ENCODE peak calls at places on chromosomes 16 and 17, in six cellular contexts. A is CD8-positive, alpha-beta T cell; L is adrenal gland; B is tibial artery; D is WERI-Rb-1; G is left lung. X is an unnamed sample.

GRCh38 chr17:68611353-68612227 is 10.4 kb upstream of the FAM20A start:
- DNase-seq in A (no peak), D (no peak), G (no peak), B (no peak), L (no peak), X (no peak)

GRCh38 chr16:81994485-81994884 is 16.8 kb downstream of the SDR42E1 start:
- DNase-seq in G (no peak), A (no peak), B (no peak), D (no peak), L (no peak), X (no peak)

GRCh38 chr17:10429416-10430045 is 7.8 kb upstream of the MYH8 start:
- DNase-seq in B (no peak), L (no peak), G (no peak), A (no peak), D (no peak), X (no peak)

GRCh38 chr16:71846443-71846842 is 667 bp downstream of the ATXN1L start:
- DNase-seq in B (no peak), G (no peak), D (no peak), A (peak; percentile 12), L (peak; percentile 24), X (no peak)

GRCh38 chr17:66302761-66303626 is 581 bp downstream of the PRKCA start:
- DNase-seq in G (peak; percentile 44), B (peak; percentile 79), L (peak; percentile 83), D (peak; percentile 65), A (peak; percentile 62), X (peak; percentile 85)

GRCh38 chr17:64281962-64282752 is 19.1 kb upstream of the TEX2 start:
- DNase-seq in D (peak; percentile 73), A (peak; percentile 46), B (no peak), L (peak; percentile 65), G (peak; percentile 57), X (peak; percentile 65)

GRCh38 chr16:12703935-12704334 is 99.8 kb downstream of the CPPED1 start:
- DNase-seq in D (no peak), G (no peak), A (no peak), B (no peak), L (no peak), X (no peak)

GRCh38 chr16:68311316-68311620 is 449 bp downstream of the PRMT7 start:
- DNase-seq in L (no peak), D (no peak), B (peak; percentile 46), A (no peak), G (no peak), X (no peak)

GRCh38 chr17:49252148-49252682 is 21.6 kb upstream of the PHOSPHO1 start:
- DNase-seq in G (peak; percentile 57), L (peak; percentile 84), A (no peak), B (no peak), D (peak; percentile 66), X (no peak)

GRCh38 chr17:20171741-20172377 is 162.7 kb downstream of the SPECC1 start:
- DNase-seq in A (no peak), B (no peak), D (no peak), G (no peak), L (no peak), X (no peak)

GRCh38 chr16:87713469-87714229 is 52.1 kb downstream of the KLHDC4 start:
- DNase-seq in G (no peak), L (no peak), B (no peak), A (peak; percentile 67), D (no peak), X (peak; percentile 65)

GRCh38 chr16:27253526-27253930 is 15.0 kb downstream of the NSMCE1 start:
- DNase-seq in D (no peak), B (no peak), A (no peak), G (no peak), L (peak; percentile 45), X (peak; percentile 14)

GRCh38 chr17:81282876-81283275 is 12.2 kb downstream of the SLC38A10 start:
- DNase-seq in G (no peak), L (no peak), D (no peak), B (no peak), A (no peak), X (no peak)

GRCh38 chr17:8304181-8304910 is 5.7 kb upstream of the ARHGEF15 start:
- DNase-seq in L (no peak), A (no peak), D (no peak), B (no peak), G (no peak), X (no peak)

GRCh38 chr16:78562650-78563049 is 463.2 kb downstream of the WWOX start:
- DNase-seq in L (no peak), D (no peak), G (no peak), A (no peak), B (no peak), X (no peak)

GRCh38 chr17:49913226-49914095 is 55.5 kb upstream of the DLX4 start:
- DNase-seq in A (no peak), L (no peak), G (no peak), B (no peak), D (no peak), X (no peak)

DNA sequence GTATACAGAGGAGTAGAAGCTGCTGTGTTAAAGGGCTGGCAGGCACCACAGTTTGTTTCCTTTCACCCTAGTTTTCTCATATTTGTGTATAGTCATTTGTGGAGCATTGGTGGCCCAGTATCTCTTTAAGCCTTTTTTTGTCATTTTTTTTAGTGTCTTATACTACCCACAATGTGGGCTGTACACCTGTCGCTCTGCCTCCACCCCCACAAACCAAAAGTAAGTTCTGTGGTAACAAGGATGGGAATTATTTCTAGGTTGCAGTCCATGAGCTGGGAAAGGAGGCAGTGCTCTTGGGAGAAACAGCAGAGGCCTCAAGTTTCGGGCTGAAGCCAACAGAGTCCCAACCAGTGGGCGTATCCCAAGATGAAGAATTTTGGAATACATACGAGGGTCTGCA is 6.2 kb downstream of the ZNF75A start:
- DNase-seq in D (no peak), B (no peak), L (no peak), G (no peak), A (no peak), X (no peak)
- H3K9me3 ChIP-seq in D (peaks cover 13% of the 10 kb centered on the region), B (peaks cover 99% of the 10 kb centered on the region), L (peaks cover 55% of the 10 kb centered on the region), G (peaks cover 14% of the 10 kb centered on the region), A (peaks cover 37% of the 10 kb centered on the region), X (peaks cover 77% of the 10 kb centered on the region)

DNA sequence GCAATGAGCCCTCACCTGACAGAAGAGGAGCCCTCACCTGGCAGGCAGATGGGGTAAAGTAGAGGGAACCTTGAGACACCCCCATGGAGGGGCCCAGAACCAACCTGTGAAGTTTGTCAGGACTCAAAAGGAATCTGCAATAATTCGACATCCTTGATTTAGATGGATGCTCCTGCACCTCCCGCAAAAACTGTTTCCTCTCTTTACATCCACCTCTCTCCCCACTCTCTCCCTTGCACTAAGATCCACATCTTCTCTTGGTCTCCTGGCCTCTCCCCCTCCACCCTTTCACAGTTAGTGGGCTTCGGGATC is 34.9 kb upstream of the RBFOX3 start:
- DNase-seq in G (peak; percentile 4), B (no peak), D (peak; percentile 5), A (peak; percentile 4), L (no peak), X (no peak)
- TF ChIP-seq CTCF in G (no peak), B (no peak), D (no peak), A (no peak), L (no peak), X (no peak)

DNA sequence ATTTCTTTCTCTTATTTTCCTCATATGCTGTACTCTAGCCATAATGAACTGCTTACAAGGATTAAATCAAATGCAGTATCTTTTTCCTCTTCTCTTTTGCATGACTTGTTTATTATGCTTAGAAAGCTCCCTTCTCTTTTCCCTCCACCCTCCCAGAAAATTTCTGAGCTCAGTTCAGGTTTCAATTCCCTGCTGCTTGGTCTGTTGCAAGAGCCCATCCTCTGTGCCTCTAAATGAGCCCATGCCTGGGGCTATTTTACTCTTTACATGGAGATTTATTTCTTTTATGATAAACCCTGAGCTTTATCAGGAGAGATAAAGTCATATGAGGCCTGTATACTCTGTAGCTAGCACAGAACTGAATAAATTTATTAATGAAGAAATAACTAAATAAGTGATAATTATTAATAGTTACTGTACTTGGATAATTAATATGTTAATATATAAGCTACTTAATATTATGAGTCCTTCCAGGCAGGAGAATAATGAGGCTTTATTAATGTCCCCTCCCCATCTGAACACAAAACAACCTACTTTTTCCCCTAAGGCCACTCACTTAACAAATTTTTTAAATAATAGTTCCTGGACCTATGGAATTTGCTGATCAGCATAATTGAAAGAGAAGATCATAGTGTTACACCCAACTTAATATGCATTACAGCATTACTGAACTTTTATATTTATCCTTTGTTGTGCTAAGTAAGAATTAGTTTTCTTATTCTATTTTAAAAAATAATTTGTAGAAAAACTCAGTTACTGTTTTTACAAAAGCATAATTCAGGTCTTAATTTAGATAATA is 1537.5 kb upstream of the GOT2 start:
- DNase-seq in D (no peak), A (no peak), G (no peak), L (no peak), B (no peak), X (no peak)
- H3K9me3 ChIP-seq in D (no peaks in the 10 kb centered on the region), A (no peaks in the 10 kb centered on the region), G (no peaks in the 10 kb centered on the region), L (no peaks in the 10 kb centered on the region), B (no peaks in the 10 kb centered on the region), X (no peaks in the 10 kb centered on the region)

DNA sequence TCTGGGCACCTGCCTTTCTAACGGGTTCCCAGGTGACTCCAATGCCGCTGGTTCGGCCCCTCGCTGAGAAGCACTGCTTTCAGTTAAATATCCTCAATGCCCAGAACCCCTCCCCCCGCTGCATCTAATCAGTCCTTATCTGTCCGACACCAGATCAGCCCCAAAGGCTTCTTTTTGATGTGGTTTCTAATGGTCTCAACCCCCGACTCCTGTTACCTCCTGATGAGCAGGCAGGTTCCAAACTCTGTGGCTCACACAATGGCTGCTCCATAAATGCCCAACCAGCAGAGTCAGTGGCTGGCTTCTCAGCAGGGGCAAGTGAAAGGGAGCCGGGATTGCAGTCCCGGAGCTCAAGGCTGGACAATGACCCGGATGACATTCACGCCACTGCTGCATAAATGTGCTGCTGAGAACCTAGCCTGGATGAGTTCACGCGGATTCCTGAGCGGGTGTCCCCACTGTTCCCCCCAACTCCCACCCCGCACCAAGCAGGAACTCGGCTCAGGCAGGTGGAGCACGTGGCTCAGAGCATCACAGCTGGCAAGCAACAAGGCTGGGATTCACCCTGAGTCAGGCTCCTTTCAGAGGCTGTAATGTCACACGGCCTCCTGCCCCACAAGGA is 1.0 kb upstream of the SLC38A8 start:
- DNase-seq in L (peak; percentile 57), A (no peak), G (no peak), D (no peak), B (no peak), X (no peak)
- TF ChIP-seq CTCF in L (no peak), A (no peak), G (no peak), D (no peak), B (no peak), X (no peak)

DNA sequence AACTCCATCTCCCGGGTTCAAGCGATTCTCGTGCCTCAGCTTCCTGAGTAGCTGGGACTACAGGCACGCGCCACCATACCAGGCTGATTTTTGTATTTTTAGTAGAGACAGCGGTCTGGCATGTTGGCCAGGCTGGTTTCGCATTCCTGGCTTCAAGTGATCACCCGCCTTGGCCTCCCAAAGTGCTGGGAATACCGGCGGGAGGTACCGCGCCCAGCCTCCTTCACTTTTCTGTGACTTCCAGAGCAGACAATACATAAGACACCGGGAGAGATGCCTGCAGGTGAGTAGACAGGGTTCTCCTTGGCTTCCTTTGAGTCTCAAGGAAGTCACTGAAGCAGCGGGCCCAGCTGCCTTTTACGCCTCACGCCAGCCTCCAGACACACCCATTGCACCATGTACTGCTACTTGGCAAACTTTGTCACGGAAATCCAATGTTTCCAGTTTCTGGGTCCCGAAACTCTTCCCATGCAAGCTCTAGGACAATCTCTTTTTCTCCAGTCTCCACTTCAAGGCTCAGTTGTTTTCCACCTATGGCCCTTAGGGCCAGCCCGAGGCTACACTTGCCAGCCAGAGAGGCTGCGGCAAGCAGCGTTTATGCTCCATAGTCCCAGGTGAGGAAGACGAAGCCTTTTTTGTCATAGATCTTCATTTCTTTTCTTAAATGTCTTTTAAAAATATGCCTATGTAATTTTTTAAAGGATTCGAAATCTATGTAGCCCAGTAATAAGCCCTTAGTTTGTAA is 886 bp upstream of the OR1F1 start:
- DNase-seq in L (no peak), A (no peak), B (no peak), G (no peak), D (no peak), X (no peak)
- H3K9me3 ChIP-seq in L (no peaks in the 10 kb centered on the region), A (no peaks in the 10 kb centered on the region), B (no peaks in the 10 kb centered on the region), G (no peaks in the 10 kb centered on the region), D (no peaks in the 10 kb centered on the region), X (no peaks in the 10 kb centered on the region)